ENCODE peak calls at places on chromosomes 4 and X, in ten cellular contexts. One of them, this sample, is unnamed.

GRCh38 chr4:114180481-114180880 is 201.0 kb upstream of the ARSJ start:
- DNase-seq in hepatic stellate cell: peak
- DNase-seq in substantia nigra: peak
- DNase-seq in uterus: peak
- DNase-seq in activated CD4-positive, alpha-beta T cell treated with anti-CD3 and anti-CD28 coated beads, Interleukin-2, amount 50 U/mL, for 24 hours: peak
- DNase-seq in H9: peak
- DNase-seq in lower leg skin: no peak
- DNase-seq in heart right ventricle: peak
- DNase-seq in activated CD8-positive, alpha-beta memory T cell treated with anti-CD3 and anti-CD28 coated beads for 4 hours: no peak
- DNase-seq in neural crest cell: peak
- DNase-seq in this sample: no peak

GRCh38 chr4:168551945-168552695 is 55.3 kb downstream of the PALLD start:
- DNase-seq in hepatic stellate cell: no peak
- DNase-seq in substantia nigra: no peak
- DNase-seq in uterus: no peak
- DNase-seq in activated CD4-positive, alpha-beta T cell treated with anti-CD3 and anti-CD28 coated beads, Interleukin-2, amount 50 U/mL, for 24 hours: no peak
- DNase-seq in H9: no peak
- DNase-seq in lower leg skin: no peak
- DNase-seq in heart right ventricle: no peak
- DNase-seq in activated CD8-positive, alpha-beta memory T cell treated with anti-CD3 and anti-CD28 coated beads for 4 hours: no peak
- DNase-seq in neural crest cell: no peak
- DNase-seq in this sample: no peak

GRCh38 chr4:122755675-122756074 is 23.2 kb downstream of the BBS12 start:
- DNase-seq in hepatic stellate cell: no peak
- DNase-seq in substantia nigra: no peak
- DNase-seq in uterus: no peak
- DNase-seq in activated CD4-positive, alpha-beta T cell treated with anti-CD3 and anti-CD28 coated beads, Interleukin-2, amount 50 U/mL, for 24 hours: no peak
- DNase-seq in H9: no peak
- DNase-seq in lower leg skin: no peak
- DNase-seq in heart right ventricle: no peak
- DNase-seq in activated CD8-positive, alpha-beta memory T cell treated with anti-CD3 and anti-CD28 coated beads for 4 hours: no peak
- DNase-seq in neural crest cell: no peak
- DNase-seq in this sample: no peak

GRCh38 chr4:77586953-77587383 is 18.7 kb upstream of the CXCL13 start:
- DNase-seq in hepatic stellate cell: no peak
- DNase-seq in substantia nigra: no peak
- DNase-seq in uterus: no peak
- DNase-seq in activated CD4-positive, alpha-beta T cell treated with anti-CD3 and anti-CD28 coated beads, Interleukin-2, amount 50 U/mL, for 24 hours: peak
- DNase-seq in H9: no peak
- DNase-seq in lower leg skin: no peak
- DNase-seq in heart right ventricle: no peak
- DNase-seq in activated CD8-positive, alpha-beta memory T cell treated with anti-CD3 and anti-CD28 coated beads for 4 hours: peak
- DNase-seq in neural crest cell: no peak
- DNase-seq in this sample: no peak

GRCh38 chrX:63810746-63811145 is 25.7 kb upstream of the ARHGEF9 start:
- DNase-seq in hepatic stellate cell: no peak
- DNase-seq in substantia nigra: no peak
- DNase-seq in uterus: no peak
- DNase-seq in activated CD4-positive, alpha-beta T cell treated with anti-CD3 and anti-CD28 coated beads, Interleukin-2, amount 50 U/mL, for 24 hours: no peak
- DNase-seq in H9: no peak
- DNase-seq in lower leg skin: no peak
- DNase-seq in heart right ventricle: no peak
- DNase-seq in activated CD8-positive, alpha-beta memory T cell treated with anti-CD3 and anti-CD28 coated beads for 4 hours: no peak
- DNase-seq in neural crest cell: no peak
- DNase-seq in this sample: no peak

GRCh38 chr4:80740375-80740774 is 290.1 kb upstream of the BMP3 start:
- DNase-seq in hepatic stellate cell: no peak
- DNase-seq in substantia nigra: no peak
- DNase-seq in uterus: no peak
- DNase-seq in activated CD4-positive, alpha-beta T cell treated with anti-CD3 and anti-CD28 coated beads, Interleukin-2, amount 50 U/mL, for 24 hours: no peak
- DNase-seq in H9: no peak
- DNase-seq in lower leg skin: no peak
- DNase-seq in heart right ventricle: no peak
- DNase-seq in activated CD8-positive, alpha-beta memory T cell treated with anti-CD3 and anti-CD28 coated beads for 4 hours: no peak
- DNase-seq in neural crest cell: no peak
- DNase-seq in this sample: no peak

GRCh38 chr4:107665001-107665400 is 55.0 kb downstream of the PAPSS1 start:
- DNase-seq in hepatic stellate cell: peak
- DNase-seq in substantia nigra: no peak
- DNase-seq in uterus: no peak
- DNase-seq in activated CD4-positive, alpha-beta T cell treated with anti-CD3 and anti-CD28 coated beads, Interleukin-2, amount 50 U/mL, for 24 hours: no peak
- DNase-seq in H9: no peak
- DNase-seq in lower leg skin: no peak
- DNase-seq in heart right ventricle: no peak
- DNase-seq in activated CD8-positive, alpha-beta memory T cell treated with anti-CD3 and anti-CD28 coated beads for 4 hours: no peak
- DNase-seq in neural crest cell: no peak
- DNase-seq in this sample: no peak

GRCh38 chr4:7964890-7965662 is 25.4 kb upstream of the AFAP1 start:
- DNase-seq in hepatic stellate cell: no peak
- DNase-seq in substantia nigra: no peak
- DNase-seq in uterus: peak
- DNase-seq in activated CD4-positive, alpha-beta T cell treated with anti-CD3 and anti-CD28 coated beads, Interleukin-2, amount 50 U/mL, for 24 hours: peak
- DNase-seq in H9: peak
- DNase-seq in lower leg skin: peak
- DNase-seq in heart right ventricle: peak
- DNase-seq in activated CD8-positive, alpha-beta memory T cell treated with anti-CD3 and anti-CD28 coated beads for 4 hours: peak
- DNase-seq in neural crest cell: no peak
- DNase-seq in this sample: no peak

GRCh38 chr4:165151734-165152133 is 39.1 kb upstream of the TMEM192 start:
- DNase-seq in hepatic stellate cell: no peak
- DNase-seq in substantia nigra: no peak
- DNase-seq in uterus: no peak
- DNase-seq in activated CD4-positive, alpha-beta T cell treated with anti-CD3 and anti-CD28 coated beads, Interleukin-2, amount 50 U/mL, for 24 hours: no peak
- DNase-seq in H9: no peak
- DNase-seq in lower leg skin: no peak
- DNase-seq in heart right ventricle: no peak
- DNase-seq in activated CD8-positive, alpha-beta memory T cell treated with anti-CD3 and anti-CD28 coated beads for 4 hours: no peak
- DNase-seq in neural crest cell: no peak
- DNase-seq in this sample: no peak

GRCh38 chrX:111375747-111376146 is 36.2 kb downstream of the DCX start:
- DNase-seq in hepatic stellate cell: no peak
- DNase-seq in substantia nigra: no peak
- DNase-seq in uterus: no peak
- DNase-seq in activated CD4-positive, alpha-beta T cell treated with anti-CD3 and anti-CD28 coated beads, Interleukin-2, amount 50 U/mL, for 24 hours: no peak
- DNase-seq in H9: no peak
- DNase-seq in lower leg skin: no peak
- DNase-seq in heart right ventricle: no peak
- DNase-seq in activated CD8-positive, alpha-beta memory T cell treated with anti-CD3 and anti-CD28 coated beads for 4 hours: no peak
- DNase-seq in neural crest cell: no peak
- DNase-seq in this sample: no peak

GRCh38 chr4:67030636-67031035 is 514.7 kb downstream of the CENPC start:
- DNase-seq in hepatic stellate cell: no peak
- DNase-seq in substantia nigra: no peak
- DNase-seq in uterus: no peak
- DNase-seq in activated CD4-positive, alpha-beta T cell treated with anti-CD3 and anti-CD28 coated beads, Interleukin-2, amount 50 U/mL, for 24 hours: no peak
- DNase-seq in H9: no peak
- DNase-seq in lower leg skin: no peak
- DNase-seq in heart right ventricle: no peak
- DNase-seq in activated CD8-positive, alpha-beta memory T cell treated with anti-CD3 and anti-CD28 coated beads for 4 hours: no peak
- DNase-seq in neural crest cell: no peak
- DNase-seq in this sample: no peak

GRCh38 chr4:76257824-76258223 is 6.3 kb downstream of the FAM47E start:
- DNase-seq in hepatic stellate cell: no peak
- DNase-seq in substantia nigra: no peak
- DNase-seq in uterus: no peak
- DNase-seq in activated CD4-positive, alpha-beta T cell treated with anti-CD3 and anti-CD28 coated beads, Interleukin-2, amount 50 U/mL, for 24 hours: no peak
- DNase-seq in H9: no peak
- DNase-seq in lower leg skin: no peak
- DNase-seq in heart right ventricle: no peak
- DNase-seq in activated CD8-positive, alpha-beta memory T cell treated with anti-CD3 and anti-CD28 coated beads for 4 hours: no peak
- DNase-seq in neural crest cell: no peak
- DNase-seq in this sample: no peak

GRCh38 chr4:183011213-183011907 is 87.7 kb upstream of the WWC2 start:
- DNase-seq in hepatic stellate cell: peak
- DNase-seq in substantia nigra: no peak
- DNase-seq in uterus: no peak
- DNase-seq in activated CD4-positive, alpha-beta T cell treated with anti-CD3 and anti-CD28 coated beads, Interleukin-2, amount 50 U/mL, for 24 hours: no peak
- DNase-seq in H9: no peak
- DNase-seq in lower leg skin: no peak
- DNase-seq in heart right ventricle: no peak
- DNase-seq in activated CD8-positive, alpha-beta memory T cell treated with anti-CD3 and anti-CD28 coated beads for 4 hours: no peak
- DNase-seq in neural crest cell: no peak
- DNase-seq in this sample: no peak

GRCh38 chr4:120991885-120992284 is 69.4 kb upstream of the PRDM5 start:
- DNase-seq in hepatic stellate cell: no peak
- DNase-seq in substantia nigra: no peak
- DNase-seq in uterus: no peak
- DNase-seq in activated CD4-positive, alpha-beta T cell treated with anti-CD3 and anti-CD28 coated beads, Interleukin-2, amount 50 U/mL, for 24 hours: no peak
- DNase-seq in H9: no peak
- DNase-seq in lower leg skin: no peak
- DNase-seq in heart right ventricle: no peak
- DNase-seq in activated CD8-positive, alpha-beta memory T cell treated with anti-CD3 and anti-CD28 coated beads for 4 hours: no peak
- DNase-seq in neural crest cell: no peak
- DNase-seq in this sample: no peak

GRCh38 chrX:152647978-152648377 is 10.3 kb downstream of the GABRQ start:
- DNase-seq in hepatic stellate cell: no peak
- DNase-seq in substantia nigra: no peak
- DNase-seq in uterus: no peak
- DNase-seq in activated CD4-positive, alpha-beta T cell treated with anti-CD3 and anti-CD28 coated beads, Interleukin-2, amount 50 U/mL, for 24 hours: no peak
- DNase-seq in H9: no peak
- DNase-seq in lower leg skin: no peak
- DNase-seq in heart right ventricle: no peak
- DNase-seq in activated CD8-positive, alpha-beta memory T cell treated with anti-CD3 and anti-CD28 coated beads for 4 hours: no peak
- DNase-seq in neural crest cell: no peak
- DNase-seq in this sample: no peak

GRCh38 chr4:156378053-156378665 is 424.5 kb upstream of the CTSO start:
- DNase-seq in hepatic stellate cell: peak
- DNase-seq in substantia nigra: no peak
- DNase-seq in uterus: no peak
- DNase-seq in activated CD4-positive, alpha-beta T cell treated with anti-CD3 and anti-CD28 coated beads, Interleukin-2, amount 50 U/mL, for 24 hours: no peak
- DNase-seq in H9: peak
- DNase-seq in lower leg skin: no peak
- DNase-seq in heart right ventricle: peak
- DNase-seq in activated CD8-positive, alpha-beta memory T cell treated with anti-CD3 and anti-CD28 coated beads for 4 hours: no peak
- DNase-seq in neural crest cell: no peak
- DNase-seq in this sample: peak

GRCh38 chrX:37603938-37604409 is 32.5 kb downstream of the LANCL3 start:
- DNase-seq in hepatic stellate cell: no peak
- DNase-seq in substantia nigra: no peak
- DNase-seq in uterus: no peak
- DNase-seq in activated CD4-positive, alpha-beta T cell treated with anti-CD3 and anti-CD28 coated beads, Interleukin-2, amount 50 U/mL, for 24 hours: no peak
- DNase-seq in H9: no peak
- DNase-seq in lower leg skin: no peak
- DNase-seq in heart right ventricle: peak
- DNase-seq in activated CD8-positive, alpha-beta memory T cell treated with anti-CD3 and anti-CD28 coated beads for 4 hours: no peak
- DNase-seq in neural crest cell: no peak
- DNase-seq in this sample: no peak

GRCh38 chrX:106611682-106612402 is at the start of gene RADX:
- DNase-seq in hepatic stellate cell: peak
- DNase-seq in substantia nigra: peak
- DNase-seq in uterus: peak
- DNase-seq in activated CD4-positive, alpha-beta T cell treated with anti-CD3 and anti-CD28 coated beads, Interleukin-2, amount 50 U/mL, for 24 hours: peak
- DNase-seq in H9: peak
- DNase-seq in lower leg skin: peak
- DNase-seq in heart right ventricle: peak
- DNase-seq in activated CD8-positive, alpha-beta memory T cell treated with anti-CD3 and anti-CD28 coated beads for 4 hours: peak
- DNase-seq in neural crest cell: peak
- DNase-seq in this sample: peak

GRCh38 chrX:117096528-117096927 is 633.8 kb upstream of the CT83 start:
- DNase-seq in hepatic stellate cell: no peak
- DNase-seq in substantia nigra: no peak
- DNase-seq in uterus: no peak
- DNase-seq in activated CD4-positive, alpha-beta T cell treated with anti-CD3 and anti-CD28 coated beads, Interleukin-2, amount 50 U/mL, for 24 hours: no peak
- DNase-seq in H9: no peak
- DNase-seq in lower leg skin: no peak
- DNase-seq in heart right ventricle: no peak
- DNase-seq in activated CD8-positive, alpha-beta memory T cell treated with anti-CD3 and anti-CD28 coated beads for 4 hours: no peak
- DNase-seq in neural crest cell: no peak
- DNase-seq in this sample: no peak

GRCh38 chr4:177250056-177250696 is 59.5 kb upstream of the NEIL3 start:
- DNase-seq in hepatic stellate cell: peak
- DNase-seq in substantia nigra: peak
- DNase-seq in uterus: peak
- DNase-seq in activated CD4-positive, alpha-beta T cell treated with anti-CD3 and anti-CD28 coated beads, Interleukin-2, amount 50 U/mL, for 24 hours: peak
- DNase-seq in H9: peak
- DNase-seq in lower leg skin: peak
- DNase-seq in heart right ventricle: peak
- DNase-seq in activated CD8-positive, alpha-beta memory T cell treated with anti-CD3 and anti-CD28 coated beads for 4 hours: peak
- DNase-seq in neural crest cell: peak
- DNase-seq in this sample: no peak

GRCh38 chr4:81651500-81651899 is 179.8 kb upstream of the RASGEF1B start:
- DNase-seq in hepatic stellate cell: no peak
- DNase-seq in substantia nigra: no peak
- DNase-seq in uterus: no peak
- DNase-seq in activated CD4-positive, alpha-beta T cell treated with anti-CD3 and anti-CD28 coated beads, Interleukin-2, amount 50 U/mL, for 24 hours: no peak
- DNase-seq in H9: no peak
- DNase-seq in lower leg skin: no peak
- DNase-seq in heart right ventricle: no peak
- DNase-seq in activated CD8-positive, alpha-beta memory T cell treated with anti-CD3 and anti-CD28 coated beads for 4 hours: no peak
- DNase-seq in neural crest cell: no peak
- DNase-seq in this sample: no peak

GRCh38 chrX:1932231-1932630 is 317.4 kb downstream of the ASMT start:
- DNase-seq in hepatic stellate cell: no peak
- DNase-seq in substantia nigra: no peak
- DNase-seq in uterus: no peak
- DNase-seq in activated CD4-positive, alpha-beta T cell treated with anti-CD3 and anti-CD28 coated beads, Interleukin-2, amount 50 U/mL, for 24 hours: no peak
- DNase-seq in H9: no peak
- DNase-seq in lower leg skin: no peak
- DNase-seq in heart right ventricle: no peak
- DNase-seq in activated CD8-positive, alpha-beta memory T cell treated with anti-CD3 and anti-CD28 coated beads for 4 hours: no peak
- DNase-seq in neural crest cell: no peak
- DNase-seq in this sample: no peak

GRCh38 chrX:46918434-46918833 is 6.2 kb downstream of the JADE3 start:
- DNase-seq in hepatic stellate cell: no peak
- DNase-seq in substantia nigra: no peak
- DNase-seq in uterus: no peak
- DNase-seq in activated CD4-positive, alpha-beta T cell treated with anti-CD3 and anti-CD28 coated beads, Interleukin-2, amount 50 U/mL, for 24 hours: no peak
- DNase-seq in H9: no peak
- DNase-seq in lower leg skin: no peak
- DNase-seq in heart right ventricle: no peak
- DNase-seq in activated CD8-positive, alpha-beta memory T cell treated with anti-CD3 and anti-CD28 coated beads for 4 hours: no peak
- DNase-seq in neural crest cell: no peak
- DNase-seq in this sample: no peak

GRCh38 chrX:73262991-73263390 is 48.3 kb upstream of the NAP1L2 start:
- DNase-seq in hepatic stellate cell: no peak
- DNase-seq in substantia nigra: no peak
- DNase-seq in uterus: no peak
- DNase-seq in activated CD4-positive, alpha-beta T cell treated with anti-CD3 and anti-CD28 coated beads, Interleukin-2, amount 50 U/mL, for 24 hours: no peak
- DNase-seq in H9: no peak
- DNase-seq in lower leg skin: no peak
- DNase-seq in heart right ventricle: no peak
- DNase-seq in activated CD8-positive, alpha-beta memory T cell treated with anti-CD3 and anti-CD28 coated beads for 4 hours: no peak
- DNase-seq in neural crest cell: no peak
- DNase-seq in this sample: peak

GRCh38 chr4:20474119-20474518 is 222.4 kb downstream of the SLIT2 start:
- DNase-seq in hepatic stellate cell: no peak
- DNase-seq in substantia nigra: no peak
- DNase-seq in uterus: no peak
- DNase-seq in activated CD4-positive, alpha-beta T cell treated with anti-CD3 and anti-CD28 coated beads, Interleukin-2, amount 50 U/mL, for 24 hours: no peak
- DNase-seq in H9: no peak
- DNase-seq in lower leg skin: no peak
- DNase-seq in heart right ventricle: no peak
- DNase-seq in activated CD8-positive, alpha-beta memory T cell treated with anti-CD3 and anti-CD28 coated beads for 4 hours: no peak
- DNase-seq in neural crest cell: no peak
- DNase-seq in this sample: no peak

GRCh38 chr4:7806724-7807123 is 132.9 kb downstream of the AFAP1 start:
- DNase-seq in hepatic stellate cell: no peak
- DNase-seq in substantia nigra: no peak
- DNase-seq in uterus: no peak
- DNase-seq in activated CD4-positive, alpha-beta T cell treated with anti-CD3 and anti-CD28 coated beads, Interleukin-2, amount 50 U/mL, for 24 hours: no peak
- DNase-seq in H9: no peak
- DNase-seq in lower leg skin: peak
- DNase-seq in heart right ventricle: no peak
- DNase-seq in activated CD8-positive, alpha-beta memory T cell treated with anti-CD3 and anti-CD28 coated beads for 4 hours: no peak
- DNase-seq in neural crest cell: no peak
- DNase-seq in this sample: no peak

GRCh38 chr4:64330143-64330542 is 79.1 kb downstream of the TECRL start:
- DNase-seq in hepatic stellate cell: no peak
- DNase-seq in substantia nigra: no peak
- DNase-seq in uterus: no peak
- DNase-seq in activated CD4-positive, alpha-beta T cell treated with anti-CD3 and anti-CD28 coated beads, Interleukin-2, amount 50 U/mL, for 24 hours: no peak
- DNase-seq in H9: no peak
- DNase-seq in lower leg skin: no peak
- DNase-seq in heart right ventricle: no peak
- DNase-seq in activated CD8-positive, alpha-beta memory T cell treated with anti-CD3 and anti-CD28 coated beads for 4 hours: no peak
- DNase-seq in neural crest cell: no peak
- DNase-seq in this sample: no peak

GRCh38 chrX:109533631-109534030 is 3.0 kb upstream of the NXT2 start:
- DNase-seq in hepatic stellate cell: no peak
- DNase-seq in substantia nigra: no peak
- DNase-seq in uterus: no peak
- DNase-seq in activated CD4-positive, alpha-beta T cell treated with anti-CD3 and anti-CD28 coated beads, Interleukin-2, amount 50 U/mL, for 24 hours: no peak
- DNase-seq in H9: no peak
- DNase-seq in lower leg skin: no peak
- DNase-seq in heart right ventricle: no peak
- DNase-seq in activated CD8-positive, alpha-beta memory T cell treated with anti-CD3 and anti-CD28 coated beads for 4 hours: no peak
- DNase-seq in neural crest cell: no peak
- DNase-seq in this sample: no peak